ENCODE peak calls at places on chromosomes 7 and 10, in four cellular contexts. A, D, U and F are unnamed samples.

GRCh38 chr7:38409524-38409923 is 136.1 kb upstream of the TARP start:
- DNase-seq in D (no peak), A (no peak), U (no peak), F (no peak)

GRCh38 chr7:33666526-33666925 is 238.8 kb upstream of the BMPER start:
- DNase-seq in U (no peak), D (no peak), A (no peak), F (no peak)

GRCh38 chr10:110226926-110227641 is 19.7 kb downstream of the MXI1 start:
- DNase-seq in U (peak), A (peak), D (peak), F (no peak)

GRCh38 chr7:120725376-120726039 is 132.4 kb downstream of the TSPAN12 start:
- DNase-seq in D (no peak), U (no peak), A (no peak), F (no peak)

GRCh38 chr10:15313034-15313433 is 58.1 kb downstream of the FAM171A1 start:
- DNase-seq in A (no peak), U (no peak), D (no peak), F (no peak)

GRCh38 chr10:3932597-3933380 is 147.8 kb upstream of the KLF6 start:
- DNase-seq in U (no peak), D (no peak), A (no peak), F (no peak)

GRCh38 chr10:66837990-66838389 is 87.8 kb upstream of the LRRTM3 start:
- DNase-seq in U (no peak), D (no peak), A (no peak), F (no peak)

GRCh38 chr10:4242561-4243035 is 457.6 kb upstream of the KLF6 start:
- DNase-seq in A (no peak), D (no peak), U (no peak), F (no peak)

GRCh38 chr7:24477807-24478655 is 95.2 kb upstream of the PALS2 start:
- DNase-seq in D (no peak), U (peak), A (no peak), F (no peak)

GRCh38 chr10:5321273-5321672 is 43.5 kb upstream of the UCN3 start:
- DNase-seq in U (no peak), A (no peak), D (no peak), F (no peak)

GRCh38 chr7:152706465-152706864 is 30.5 kb upstream of the XRCC2 start:
- DNase-seq in D (no peak), A (no peak), U (no peak), F (no peak)

GRCh38 chr10:49023752-49024151 is 84.1 kb upstream of the LRRC18 start:
- DNase-seq in A (no peak), U (no peak), D (no peak), F (no peak)

GRCh38 chr7:104296266-104296665 is 32.1 kb upstream of the LHFPL3 start:
- DNase-seq in A (no peak), D (no peak), U (no peak), F (no peak)

GRCh38 chr7:75565129-75565528 is 73.0 kb downstream of the SPDYE5 start:
- DNase-seq in D (no peak), A (no peak), U (no peak), F (peak)

GRCh38 chr10:24579911-24580310 is 143.8 kb downstream of the ARHGAP21 start:
- DNase-seq in U (no peak), A (no peak), D (no peak), F (no peak)

GRCh38 chr10:72812798-72813430 is 80.6 kb upstream of the OIT3 start:
- DNase-seq in D (no peak), U (no peak), A (no peak), F (no peak)

GRCh38 chr7:151917791-151918311 is 38.4 kb upstream of the GALNTL5 start:
- DNase-seq in D (no peak), A (no peak), U (no peak), F (no peak)

GRCh38 chr7:54839538-54840213 is 80.7 kb upstream of the SEC61G start:
- DNase-seq in A (peak), D (no peak), U (peak), F (no peak)

GRCh38 chr10:122362621-122363020 is 11.9 kb upstream of the PLEKHA1 start:
- DNase-seq in U (no peak), D (no peak), A (no peak), F (no peak)

GRCh38 chr10:114458955-114459354 is 54.7 kb upstream of the AFAP1L2 start:
- DNase-seq in U (peak), A (peak), D (no peak), F (no peak)

GRCh38 chr10:119253433-119254174 is 46.2 kb downstream of the GRK5 start:
- DNase-seq in A (no peak), U (peak), D (no peak), F (no peak)

GRCh38 chr10:36880898-36881297 is 244.5 kb upstream of the ANKRD30A start:
- DNase-seq in D (no peak), U (no peak), A (no peak), F (no peak)

GRCh38 chr10:84548869-84549268 is 220.5 kb downstream of the CCSER2 start:
- DNase-seq in A (no peak), D (no peak), U (peak), F (no peak)

GRCh38 chr10:11472158-11472753 is 139.2 kb downstream of the USP6NL start:
- DNase-seq in U (peak), A (peak), D (peak), F (no peak)

GRCh38 chr10:23525406-23525805 is 86.5 kb downstream of the OTUD1 start:
- DNase-seq in A (no peak), D (no peak), U (no peak), F (no peak)
- TF ChIP-seq CTCF in A (peak), D (peak), U (no peak), F (peak)

DNA sequence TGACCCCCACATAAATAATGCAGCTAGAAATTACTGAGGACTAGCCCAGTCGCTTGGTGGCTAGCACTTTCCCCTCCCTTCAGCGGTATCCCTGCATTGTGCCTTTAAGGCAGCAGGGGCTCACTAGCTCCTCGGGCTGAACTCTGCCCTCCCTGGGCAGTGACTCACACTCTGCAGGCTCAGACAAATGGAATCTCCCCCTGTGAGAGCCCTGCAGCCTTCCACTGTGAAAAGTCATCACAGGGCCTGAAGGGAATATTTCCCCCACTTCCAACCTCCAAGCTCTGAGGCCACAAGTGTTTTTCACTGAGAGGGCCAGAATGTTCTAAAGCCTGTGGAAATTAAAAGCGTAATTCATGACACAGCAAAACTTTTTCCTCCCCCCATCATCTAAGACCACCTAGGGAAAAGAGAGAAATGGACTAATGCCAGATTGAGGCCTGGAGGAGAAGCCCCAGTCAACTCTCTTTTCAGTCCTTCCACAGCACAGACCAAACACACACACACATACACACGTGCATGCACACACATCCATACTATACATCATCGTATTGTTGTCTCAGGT is 93.6 kb upstream of the COL1A2 start:
- DNase-seq in D (no peak), A (peak), U (peak), F (peak)
- TF ChIP-seq CTCF in D (no peak), A (no peak), U (no peak), F (peak)

DNA sequence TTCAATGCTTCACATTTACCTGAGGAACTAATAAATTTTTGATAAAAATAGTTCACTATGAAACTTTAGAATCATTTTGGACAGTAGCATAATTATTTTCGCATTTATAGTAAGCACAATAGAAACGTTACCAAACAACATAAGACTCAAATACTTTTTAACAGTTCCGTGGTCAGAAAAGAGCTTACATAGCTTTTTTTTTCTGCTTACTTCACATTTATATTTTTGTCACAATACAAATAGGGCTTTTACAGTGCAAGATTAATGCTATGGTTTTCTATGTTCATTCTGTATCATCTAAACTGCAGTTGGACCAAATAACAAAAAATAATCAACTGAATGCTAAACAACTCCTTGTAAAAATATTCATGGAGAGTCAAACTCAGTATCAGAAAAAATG is 26.5 kb upstream of the RHOBTB1 start:
- DNase-seq in D (no peak), U (no peak), A (no peak), F (no peak)
- TF ChIP-seq CTCF in D (no peak), U (no peak), A (no peak), F (no peak)

GRCh38 chr10:101227765-101228681 is 1.2 kb downstream of the LBX1 start:
- DNase-seq in U (peak), D (no peak), A (no peak), F (no peak)
- TF ChIP-seq CTCF in U (no peak), D (no peak), A (no peak), F (peak)